ENCODE peak calls at places on chromosomes 7 and 10, in eight cellular contexts. S, G, Q, B, H, T, K and Z are unnamed samples.

GRCh38 chr10:110502851-110503301 is 5.2 kb downstream of the DUSP5 start:
- DNase-seq in S (peak), G (no peak), Q (no peak), B (no peak), H (peak), T (peak), K (peak), Z (peak)

GRCh38 chr7:151999337-152000090 is 26.0 kb upstream of the GALNT11 start:
- DNase-seq in S (peak), G (no peak), Q (no peak), B (no peak), H (no peak), T (no peak), K (peak), Z (no peak)

GRCh38 chr10:6119423-6119822 is 30.6 kb downstream of the RBM17 start:
- DNase-seq in S (no peak), G (no peak), Q (no peak), B (no peak), H (no peak), T (no peak), K (no peak), Z (no peak)

GRCh38 chr7:111753968-111754367 is 191.7 kb upstream of the IMMP2L start:
- DNase-seq in S (no peak), G (no peak), Q (no peak), B (no peak), H (no peak), T (peak), K (no peak), Z (no peak)

GRCh38 chr10:110076559-110077318 is 69.0 kb downstream of the ADD3 start:
- DNase-seq in S (peak), G (no peak), Q (peak), B (no peak), H (peak), T (peak), K (peak), Z (no peak)

GRCh38 chr10:73814896-73815718 is 3.7 kb upstream of the NDST2 start:
- DNase-seq in S (peak), G (no peak), Q (no peak), B (no peak), H (peak), T (no peak), K (no peak), Z (no peak)

GRCh38 chr7:5375925-5376324 is 47.7 kb downstream of the TNRC18 start:
- DNase-seq in S (no peak), G (no peak), Q (no peak), B (no peak), H (peak), T (no peak), K (no peak), Z (no peak)

GRCh38 chr10:75276029-75276872 is 40.5 kb upstream of the COMTD1 start:
- DNase-seq in S (no peak), G (no peak), Q (no peak), B (no peak), H (no peak), T (no peak), K (no peak), Z (no peak)

GRCh38 chr10:104254493-104255243 is at the start of gene GSTO1:
- DNase-seq in S (peak), G (peak), Q (peak), B (no peak), H (peak), T (peak), K (peak), Z (peak)

GRCh38 chr7:150778738-150779301 is 21.3 kb downstream of the TMEM176B start:
- DNase-seq in S (peak), G (peak), Q (peak), B (peak), H (peak), T (peak), K (peak), Z (peak)

GRCh38 chr7:36456135-36456534 is 66.5 kb downstream of the ANLN start:
- DNase-seq in S (no peak), G (no peak), Q (no peak), B (no peak), H (no peak), T (no peak), K (no peak), Z (no peak)

GRCh38 chr7:106514887-106515286 is 146.1 kb downstream of the CCDC71L start:
- DNase-seq in S (no peak), G (no peak), Q (no peak), B (no peak), H (no peak), T (no peak), K (peak), Z (no peak)

GRCh38 chr10:88218362-88218761 is 354.9 kb downstream of the PTEN start:
- DNase-seq in S (no peak), G (no peak), Q (no peak), B (no peak), H (no peak), T (no peak), K (no peak), Z (no peak)

GRCh38 chr10:1420663-1421362 is 316.5 kb downstream of the ADARB2 start:
- DNase-seq in S (peak), G (peak), Q (no peak), B (no peak), H (peak), T (peak), K (no peak), Z (peak)

GRCh38 chr7:2824678-2825461 is 19.2 kb downstream of the GNA12 start:
- DNase-seq in S (peak), G (no peak), Q (no peak), B (no peak), H (no peak), T (no peak), K (no peak), Z (peak)

GRCh38 chr7:19116121-19117080 is 1.0 kb downstream of the TWIST1 start:
- DNase-seq in S (peak), G (no peak), Q (no peak), B (no peak), H (peak), T (no peak), K (no peak), Z (no peak)

GRCh38 chr10:17516376-17516775 is 62.0 kb upstream of the ST8SIA6 start:
- DNase-seq in S (peak), G (no peak), Q (no peak), B (no peak), H (no peak), T (no peak), K (peak), Z (no peak)

GRCh38 chr10:120942806-120943413 is 91.7 kb downstream of the WDR11 start:
- DNase-seq in S (peak), G (peak), Q (peak), B (peak), H (peak), T (peak), K (peak), Z (peak)

GRCh38 chr7:69893915-69894314 is 295.6 kb downstream of the AUTS2 start:
- DNase-seq in S (no peak), G (no peak), Q (no peak), B (no peak), H (peak), T (peak), K (peak), Z (no peak)

GRCh38 chr7:39421251-39421650 is 145.0 kb upstream of the YAE1 start:
- DNase-seq in S (peak), G (no peak), Q (no peak), B (no peak), H (no peak), T (peak), K (no peak), Z (no peak)

GRCh38 chr10:24462889-24463552 is 254.1 kb downstream of the KIAA1217 start:
- DNase-seq in S (no peak), G (no peak), Q (no peak), B (no peak), H (peak), T (no peak), K (no peak), Z (no peak)

GRCh38 chr7:50409856-50410468 is 40.2 kb downstream of the FIGNL1 start:
- DNase-seq in S (no peak), G (no peak), Q (no peak), B (no peak), H (peak), T (no peak), K (no peak), Z (no peak)

GRCh38 chr7:44375236-44375699 is 49.9 kb upstream of the CAMK2B start:
- DNase-seq in S (no peak), G (no peak), Q (no peak), B (no peak), H (no peak), T (no peak), K (no peak), Z (no peak)

GRCh38 chr10:79286318-79286951 is 60.8 kb upstream of the PPIF start:
- DNase-seq in S (peak), G (peak), Q (peak), B (peak), H (peak), T (peak), K (peak), Z (peak)

GRCh38 chr7:131882321-131882720 is 325.9 kb upstream of the PODXL start:
- DNase-seq in S (no peak), G (no peak), Q (no peak), B (no peak), H (no peak), T (no peak), K (no peak), Z (no peak)

GRCh38 chr10:62264702-62265436 is 3.8 kb downstream of the RTKN2 start:
- DNase-seq in S (peak), G (no peak), Q (no peak), B (no peak), H (peak), T (peak), K (peak), Z (peak)

GRCh38 chr7:73308074-73308664 is 457 bp downstream of the NSUN5 start:
- DNase-seq in S (no peak), G (peak), Q (no peak), B (no peak), H (no peak), T (no peak), K (no peak), Z (no peak)

GRCh38 chr7:159143780-159144755 is 599 bp downstream of the VIPR2 start:
- DNase-seq in S (no peak), G (peak), Q (no peak), B (no peak), H (no peak), T (no peak), K (no peak), Z (no peak)

GRCh38 chr7:28179081-28180030 is 1.2 kb downstream of the JAZF1 start:
- DNase-seq in S (peak), G (peak), Q (peak), B (peak), H (peak), T (peak), K (peak), Z (peak)

GRCh38 chr7:140676303-140676702 is 3.6 kb downstream of the ADCK2 start:
- DNase-seq in S (no peak), G (no peak), Q (peak), B (no peak), H (peak), T (peak), K (no peak), Z (no peak)

GRCh38 chr7:117208257-117208656 is 114.6 kb downstream of the WNT2 start:
- DNase-seq in S (no peak), G (no peak), Q (no peak), B (no peak), H (no peak), T (no peak), K (no peak), Z (no peak)

GRCh38 chr10:43140414-43140813 is 2.2 kb downstream of the CSGALNACT2 start:
- DNase-seq in S (peak), G (no peak), Q (no peak), B (no peak), H (peak), T (no peak), K (peak), Z (no peak)

GRCh38 chr7:37027557-37028341 is 303.5 kb upstream of the AOAH start:
- DNase-seq in S (no peak), G (no peak), Q (no peak), B (no peak), H (no peak), T (no peak), K (no peak), Z (no peak)